ENCODE peak calls at places on chromosome X, in seven cellular contexts. One of them, this sample, is unnamed.

GRCh38 chrX:13598877-13599276 is 29.5 kb downstream of the EGFL6 start:
- DNase-seq in testis: no peak
- DNase-seq in K562: peak; percentile 19
- DNase-seq in HepG2: no peak
- DNase-seq in esophagus squamous epithelium: no peak
- DNase-seq in transverse colon: no peak
- DNase-seq in lower leg skin: no peak
- DNase-seq in this sample: no peak

GRCh38 chrX:37871626-37872302 is 24.4 kb upstream of the DYNLT3 start:
- DNase-seq in testis: no peak
- DNase-seq in transverse colon: no peak
- DNase-seq in lower leg skin: peak; percentile 13
- DNase-seq in esophagus squamous epithelium: no peak
- DNase-seq in K562: peak; percentile 67
- DNase-seq in HepG2: no peak
- DNase-seq in this sample: no peak

GRCh38 chrX:43939187-43939926 is 33.8 kb downstream of the NDP start:
- DNase-seq in K562: no peak
- DNase-seq in lower leg skin: no peak
- DNase-seq in testis: no peak
- DNase-seq in esophagus squamous epithelium: no peak
- DNase-seq in HepG2: no peak
- DNase-seq in transverse colon: no peak
- DNase-seq in this sample: no peak

GRCh38 chrX:97401154-97401553 is 517.4 kb downstream of the RPA4 start:
- DNase-seq in testis: no peak
- DNase-seq in HepG2: peak; percentile 1
- DNase-seq in lower leg skin: no peak
- DNase-seq in K562: no peak
- DNase-seq in transverse colon: no peak
- DNase-seq in esophagus squamous epithelium: no peak
- DNase-seq in this sample: no peak

GRCh38 chrX:45003080-45003479 is 130.1 kb downstream of the KDM6A start:
- DNase-seq in lower leg skin: no peak
- DNase-seq in K562: no peak
- DNase-seq in esophagus squamous epithelium: no peak
- DNase-seq in testis: no peak
- DNase-seq in HepG2: no peak
- DNase-seq in transverse colon: no peak
- DNase-seq in this sample: no peak

GRCh38 chrX:45735571-45735970 is 534.9 kb upstream of the DIPK2B start:
- DNase-seq in esophagus squamous epithelium: no peak
- DNase-seq in HepG2: no peak
- DNase-seq in lower leg skin: no peak
- DNase-seq in testis: no peak
- DNase-seq in K562: no peak
- DNase-seq in transverse colon: no peak
- DNase-seq in this sample: no peak

GRCh38 chrX:56802921-56803848 is 74.1 kb downstream of the NBDY start:
- DNase-seq in lower leg skin: no peak
- DNase-seq in K562: peak; percentile 29
- DNase-seq in transverse colon: peak; percentile 83
- DNase-seq in HepG2: peak; percentile 39
- DNase-seq in testis: peak; percentile 62
- DNase-seq in esophagus squamous epithelium: no peak
- DNase-seq in this sample: peak; percentile 61

GRCh38 chrX:123993326-123993725 is 31.8 kb downstream of the STAG2 start:
- DNase-seq in HepG2: no peak
- DNase-seq in esophagus squamous epithelium: no peak
- DNase-seq in transverse colon: no peak
- DNase-seq in testis: no peak
- DNase-seq in K562: no peak
- DNase-seq in lower leg skin: no peak
- DNase-seq in this sample: no peak

GRCh38 chrX:3711331-3711917 is 2.0 kb downstream of the PRKX start:
- DNase-seq in testis: no peak
- DNase-seq in transverse colon: peak; percentile 25
- DNase-seq in lower leg skin: no peak
- DNase-seq in K562: peak; percentile 41
- DNase-seq in HepG2: no peak
- DNase-seq in esophagus squamous epithelium: no peak
- DNase-seq in this sample: no peak

GRCh38 chrX:153933751-153934472 is 925 bp downstream of the NAA10 start:
- DNase-seq in transverse colon: no peak
- DNase-seq in K562: no peak
- DNase-seq in lower leg skin: no peak
- DNase-seq in testis: no peak
- DNase-seq in esophagus squamous epithelium: no peak
- DNase-seq in HepG2: no peak
- DNase-seq in this sample: no peak

GRCh38 chrX:102067966-102068723 is 57.3 kb upstream of the TCEAL2 start:
- DNase-seq in esophagus squamous epithelium: no peak
- DNase-seq in testis: peak; percentile 16
- DNase-seq in HepG2: peak; percentile 1
- DNase-seq in lower leg skin: no peak
- DNase-seq in transverse colon: no peak
- DNase-seq in K562: peak; percentile 4
- DNase-seq in this sample: no peak

GRCh38 chrX:133570549-133570948 is 155.3 kb upstream of the GPC4 start:
- DNase-seq in lower leg skin: no peak
- DNase-seq in K562: no peak
- DNase-seq in testis: no peak
- DNase-seq in esophagus squamous epithelium: no peak
- DNase-seq in transverse colon: no peak
- DNase-seq in HepG2: no peak
- DNase-seq in this sample: no peak

GRCh38 chrX:136191171-136191570 is 43.8 kb downstream of the FHL1 start:
- DNase-seq in lower leg skin: no peak
- DNase-seq in transverse colon: no peak
- DNase-seq in testis: no peak
- DNase-seq in esophagus squamous epithelium: no peak
- DNase-seq in K562: no peak
- DNase-seq in HepG2: no peak
- DNase-seq in this sample: no peak

DNA sequence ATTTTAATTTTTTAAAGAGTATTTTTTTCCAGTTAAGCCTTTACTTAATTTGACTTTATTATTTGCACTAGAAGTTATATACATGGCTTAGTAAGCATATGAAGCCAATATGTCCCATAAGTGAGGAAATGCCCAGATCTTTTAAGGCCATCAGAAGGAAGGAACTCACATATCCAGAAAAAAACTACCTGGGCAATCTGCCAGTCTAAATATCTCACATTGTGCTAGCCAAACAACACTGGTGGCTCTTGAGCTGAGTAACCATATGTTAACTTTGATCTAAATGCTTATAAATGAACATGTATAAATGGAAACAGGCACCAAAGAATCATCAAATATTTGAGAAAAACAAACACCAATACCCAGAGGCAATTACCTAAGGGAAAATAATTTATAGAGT is 138.6 kb upstream of the APOOL start:
- DNase-seq in lower leg skin: no peak
- DNase-seq in HepG2: no peak
- DNase-seq in testis: no peak
- DNase-seq in K562: no peak
- DNase-seq in esophagus squamous epithelium: no peak
- DNase-seq in transverse colon: no peak
- DNase-seq in this sample: no peak
- TF ChIP-seq POLR2A in lower leg skin: no peak
- TF ChIP-seq POLR2A in HepG2: no peak
- TF ChIP-seq POLR2A in testis: no peak
- TF ChIP-seq POLR2A in K562: no peak
- TF ChIP-seq POLR2A in esophagus squamous epithelium: no peak
- TF ChIP-seq POLR2A in transverse colon: no peak
- TF ChIP-seq POLR2A in this sample: no peak

GRCh38 chrX:65300104-65300809 is 234.3 kb downstream of the LAS1L start:
- DNase-seq in K562: no peak
- DNase-seq in esophagus squamous epithelium: no peak
- DNase-seq in lower leg skin: no peak
- DNase-seq in HepG2: peak; percentile 0
- DNase-seq in transverse colon: no peak
- DNase-seq in testis: peak; percentile 13
- DNase-seq in this sample: no peak
- TF ChIP-seq POLR2A in K562: no peak
- TF ChIP-seq POLR2A in esophagus squamous epithelium: no peak
- TF ChIP-seq POLR2A in lower leg skin: no peak
- TF ChIP-seq POLR2A in HepG2: no peak
- TF ChIP-seq POLR2A in transverse colon: no peak
- TF ChIP-seq POLR2A in testis: no peak
- TF ChIP-seq POLR2A in this sample: no peak

GRCh38 chrX:100409316-100410082 is 574 bp downstream of the PCDH19 start:
- DNase-seq in transverse colon: no peak
- DNase-seq in testis: no peak
- DNase-seq in lower leg skin: no peak
- DNase-seq in esophagus squamous epithelium: no peak
- DNase-seq in K562: no peak
- DNase-seq in HepG2: no peak
- DNase-seq in this sample: no peak

GRCh38 chrX:100410901-100411801 is 1.1 kb upstream of the PCDH19 start:
- DNase-seq in testis: no peak
- DNase-seq in K562: no peak
- DNase-seq in lower leg skin: no peak
- DNase-seq in HepG2: no peak
- DNase-seq in esophagus squamous epithelium: no peak
- DNase-seq in transverse colon: no peak
- DNase-seq in this sample: no peak

GRCh38 chrX:100408643-100409315 is 1.3 kb downstream of the PCDH19 start:
- DNase-seq in testis: no peak
- DNase-seq in transverse colon: no peak
- DNase-seq in lower leg skin: no peak
- DNase-seq in HepG2: no peak
- DNase-seq in K562: no peak
- DNase-seq in esophagus squamous epithelium: no peak
- DNase-seq in this sample: no peak

GRCh38 chrX:100411802-100412333 is 1.8 kb upstream of the PCDH19 start:
- DNase-seq in esophagus squamous epithelium: no peak
- DNase-seq in lower leg skin: no peak
- DNase-seq in HepG2: no peak
- DNase-seq in transverse colon: no peak
- DNase-seq in K562: no peak
- DNase-seq in testis: no peak
- DNase-seq in this sample: no peak

GRCh38 chrX:100410083-100410590 is at the start of gene PCDH19:
- DNase-seq in transverse colon: peak; percentile 42
- DNase-seq in testis: peak; percentile 77
- DNase-seq in K562: no peak
- DNase-seq in lower leg skin: no peak
- DNase-seq in HepG2: no peak
- DNase-seq in esophagus squamous epithelium: no peak
- DNase-seq in this sample: peak; percentile 33
- TF ChIP-seq POLR2A in transverse colon: peak; percentile 24
- TF ChIP-seq POLR2A in testis: no peak
- TF ChIP-seq POLR2A in K562: no peak
- TF ChIP-seq POLR2A in lower leg skin: no peak
- TF ChIP-seq POLR2A in HepG2: no peak
- TF ChIP-seq POLR2A in esophagus squamous epithelium: peak; percentile 15
- TF ChIP-seq POLR2A in this sample: peak; percentile 26

DNA sequence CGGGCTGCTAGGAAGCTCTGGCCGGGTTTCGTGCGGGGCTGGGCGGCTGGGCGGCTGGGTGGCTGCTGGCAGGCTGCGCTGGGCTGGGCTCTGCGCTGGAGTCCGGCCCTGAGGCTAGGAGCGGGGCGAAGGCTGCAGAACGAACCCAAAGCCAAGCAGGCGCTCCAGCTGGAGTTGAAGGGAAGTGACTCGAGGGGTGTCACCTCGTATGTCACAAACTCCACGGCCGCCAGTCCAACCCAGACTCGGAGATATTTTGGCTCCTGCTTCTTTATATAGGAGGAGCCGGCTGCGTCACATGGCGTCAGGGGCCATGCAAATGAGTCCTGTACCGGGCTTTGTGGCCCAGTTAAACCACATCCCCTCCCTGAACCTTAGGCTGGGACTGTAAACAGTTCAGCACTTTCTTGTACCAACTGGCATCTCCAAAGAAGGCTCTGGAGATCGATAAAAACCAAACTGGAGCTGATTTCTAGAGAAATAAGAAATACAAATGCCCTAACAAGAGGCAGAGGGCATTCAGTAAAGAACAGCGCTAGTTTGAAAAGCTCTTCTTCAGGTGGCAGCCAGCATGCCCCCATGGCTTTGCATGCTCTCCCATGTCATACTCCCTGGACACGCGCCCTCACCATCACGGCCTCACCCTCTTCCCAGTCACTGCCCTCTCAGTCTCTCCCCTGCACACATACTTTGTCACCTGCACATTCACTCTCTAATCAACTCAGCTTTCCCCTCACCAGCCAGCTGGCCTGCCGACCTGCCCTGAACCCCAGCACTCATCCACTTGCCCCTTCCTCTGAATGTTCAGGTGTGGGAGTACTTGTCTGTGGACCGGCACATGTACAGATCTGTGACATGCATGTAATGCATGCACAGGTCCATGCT is 58.5 kb downstream of the TSC22D3 start:
- DNase-seq in esophagus squamous epithelium: peak; percentile 76
- DNase-seq in K562: no peak
- DNase-seq in testis: peak; percentile 86
- DNase-seq in lower leg skin: peak; percentile 92
- DNase-seq in HepG2: no peak
- DNase-seq in transverse colon: peak; percentile 90
- DNase-seq in this sample: peak; percentile 89
- TF ChIP-seq POLR2A in esophagus squamous epithelium: peak; percentile 99
- TF ChIP-seq POLR2A in K562: no peak
- TF ChIP-seq POLR2A in testis: peak; percentile 77
- TF ChIP-seq POLR2A in lower leg skin: peak; percentile 95
- TF ChIP-seq POLR2A in HepG2: no peak
- TF ChIP-seq POLR2A in transverse colon: peak; percentile 97
- TF ChIP-seq POLR2A in this sample: peak; percentile 94

GRCh38 chrX:103360092-103360491 is 3.8 kb downstream of the TCEAL9 start:
- DNase-seq in lower leg skin: no peak
- DNase-seq in K562: peak; percentile 32
- DNase-seq in esophagus squamous epithelium: no peak
- DNase-seq in testis: no peak
- DNase-seq in transverse colon: no peak
- DNase-seq in HepG2: no peak
- DNase-seq in this sample: no peak

GRCh38 chrX:103357871-103358270 is 1.6 kb downstream of the TCEAL9 start:
- DNase-seq in esophagus squamous epithelium: no peak
- DNase-seq in transverse colon: no peak
- DNase-seq in HepG2: no peak
- DNase-seq in K562: no peak
- DNase-seq in testis: no peak
- DNase-seq in lower leg skin: no peak
- DNase-seq in this sample: no peak

GRCh38 chrX:103360916-103361315 is 4.6 kb downstream of the TCEAL9 start:
- DNase-seq in lower leg skin: no peak
- DNase-seq in HepG2: no peak
- DNase-seq in esophagus squamous epithelium: no peak
- DNase-seq in K562: no peak
- DNase-seq in transverse colon: no peak
- DNase-seq in testis: no peak
- DNase-seq in this sample: no peak

GRCh38 chrX:103356897-103357296 is 591 bp downstream of the TCEAL9 start:
- DNase-seq in transverse colon: peak; percentile 37
- DNase-seq in testis: peak; percentile 37
- DNase-seq in lower leg skin: no peak
- DNase-seq in K562: peak; percentile 27
- DNase-seq in HepG2: no peak
- DNase-seq in esophagus squamous epithelium: no peak
- DNase-seq in this sample: peak; percentile 55

GRCh38 chrX:103356023-103356798 is at the start of gene TCEAL9:
- DNase-seq in esophagus squamous epithelium: no peak
- DNase-seq in K562: peak; percentile 36
- DNase-seq in lower leg skin: peak; percentile 34
- DNase-seq in HepG2: peak; percentile 51
- DNase-seq in transverse colon: peak; percentile 63
- DNase-seq in testis: peak; percentile 85
- DNase-seq in this sample: peak; percentile 72
- TF ChIP-seq POLR2A in esophagus squamous epithelium: peak; percentile 67
- TF ChIP-seq POLR2A in K562: peak; percentile 65
- TF ChIP-seq POLR2A in lower leg skin: no peak
- TF ChIP-seq POLR2A in HepG2: peak; percentile 70
- TF ChIP-seq POLR2A in transverse colon: peak; percentile 80
- TF ChIP-seq POLR2A in testis: peak; percentile 58
- TF ChIP-seq POLR2A in this sample: peak; percentile 94

This sample was measured in thyroid gland.